ENCODE peak calls at places on chromosomes 1 and 21, in eight cellular contexts. S, I, X, O, V, L, B and W are unnamed samples.

GRCh38 chr1:109061183-109061582 is 14.6 kb downstream of the TAF13 start:
- DNase-seq in I (no peak), L (no peak), S (no peak), V (no peak), X (no peak), O (no peak), B (no peak), W (no peak)

GRCh38 chr1:162381383-162381782 is at the start of gene C1orf226:
- DNase-seq in X (no peak), L (no peak), I (no peak), B (peak; percentile 17), V (no peak), S (no peak), O (no peak), W (no peak)

GRCh38 chr1:163561570-163562295 is 240.0 kb downstream of the NUF2 start:
- DNase-seq in X (peak; percentile 43), V (no peak), I (peak; percentile 49), B (no peak), S (no peak), L (no peak), O (peak; percentile 40), W (no peak)

GRCh38 chr1:190367200-190367599 is 110.5 kb downstream of the BRINP3 start:
- DNase-seq in X (no peak), I (no peak), B (no peak), S (no peak), L (no peak), V (no peak), O (no peak), W (no peak)

GRCh38 chr1:158324375-158324774 is 7.0 kb downstream of the CD1B start:
- DNase-seq in S (no peak), I (no peak), B (no peak), V (no peak), O (no peak), X (no peak), L (no peak), W (peak; percentile 27)

GRCh38 chr1:224113545-224113917 is 380 bp upstream of the FBXO28 start:
- DNase-seq in S (peak; percentile 80), V (no peak), L (no peak), O (no peak), I (no peak), B (no peak), X (no peak), W (no peak)

GRCh38 chr1:51266791-51267190 is 30.7 kb downstream of the RNF11 start:
- DNase-seq in I (no peak), X (no peak), L (no peak), O (no peak), V (no peak), B (no peak), S (no peak), W (no peak)

GRCh38 chr1:88922214-88922613 is 30.8 kb upstream of the GTF2B start:
- DNase-seq in O (no peak), S (no peak), L (no peak), V (no peak), X (no peak), B (no peak), I (no peak), W (no peak)

GRCh38 chr1:56456426-56457101 is 122.8 kb downstream of the PLPP3 start:
- DNase-seq in B (peak; percentile 66), O (peak; percentile 93), X (peak; percentile 48), L (no peak), S (peak; percentile 87), V (no peak), I (no peak), W (no peak)

GRCh38 chr1:91736146-91736998 is 149.6 kb downstream of the TGFBR3 start:
- DNase-seq in S (no peak), O (peak; percentile 52), I (no peak), X (peak; percentile 63), B (no peak), V (no peak), L (no peak), W (no peak)

GRCh38 chr21:34989337-34990151 is 59.6 kb downstream of the RUNX1 start:
- DNase-seq in O (peak; percentile 31), I (no peak), L (no peak), V (no peak), B (no peak), X (no peak), S (peak; percentile 65), W (peak; percentile 58)

GRCh38 chr1:21702780-21703179 is 33.6 kb upstream of the RAP1GAP start:
- DNase-seq in B (no peak), O (no peak), L (no peak), I (no peak), V (no peak), S (no peak), X (peak; percentile 13), W (no peak)

GRCh38 chr21:44407493-44407892 is 47.8 kb upstream of the LRRC3 start:
- DNase-seq in O (no peak), X (no peak), V (no peak), B (no peak), L (no peak), I (no peak), S (no peak), W (no peak)

GRCh38 chr1:8643542-8644536 is 173.6 kb downstream of the RERE start:
- DNase-seq in S (no peak), X (no peak), O (no peak), L (no peak), I (no peak), V (no peak), B (no peak), W (peak; percentile 47)

GRCh38 chr1:67803380-67804279 is 29.6 kb downstream of the GNG12 start:
- DNase-seq in S (peak; percentile 22), X (peak; percentile 84), O (peak; percentile 64), B (no peak), V (no peak), L (no peak), I (no peak), W (no peak)

GRCh38 chr1:21289700-21290545 is at the start of gene ECE1:
- DNase-seq in I (peak; percentile 60), O (no peak), X (no peak), V (no peak), B (peak; percentile 52), L (no peak), S (peak; percentile 94), W (peak; percentile 42)

GRCh38 chr1:111290640-111291039 is at the start of gene CHIA:
- DNase-seq in X (no peak), L (no peak), S (no peak), V (no peak), I (peak; percentile 4), O (peak; percentile 28), B (no peak), W (no peak)

GRCh38 chr1:45266151-45266801 is 59.9 kb upstream of the ZSWIM5 start:
- DNase-seq in V (peak; percentile 20), L (no peak), O (peak; percentile 84), X (peak; percentile 22), I (no peak), S (peak; percentile 51), B (no peak), W (no peak)

GRCh38 chr21:45515241-45516061 is 26.8 kb downstream of the SLC19A1 start:
- DNase-seq in V (no peak), I (no peak), S (no peak), X (no peak), O (no peak), B (no peak), L (no peak), W (no peak)

GRCh38 chr1:2346691-2347408 is 44.5 kb downstream of the MORN1 start:
- DNase-seq in V (no peak), X (no peak), B (no peak), O (no peak), L (no peak), S (peak; percentile 80), I (no peak), W (no peak)

GRCh38 chr1:32754282-32755097 is 51.9 kb upstream of the SYNC start:
- DNase-seq in X (no peak), L (no peak), B (no peak), I (peak; percentile 63), O (peak; percentile 25), V (no peak), S (peak; percentile 87), W (peak; percentile 57)

GRCh38 chr1:172321429-172321828 is 99.1 kb upstream of the C1orf105 start:
- DNase-seq in V (no peak), L (peak; percentile 60), O (peak; percentile 74), I (no peak), B (peak; percentile 18), S (peak; percentile 60), X (peak; percentile 96), W (no peak)

GRCh38 chr1:207361910-207362309 is 40.4 kb downstream of the CD55 start:
- DNase-seq in L (no peak), B (no peak), I (no peak), O (no peak), X (no peak), V (no peak), S (no peak), W (no peak)

GRCh38 chr1:153202006-153202405 is 1.2 kb upstream of the LELP1 start:
- DNase-seq in S (no peak), I (no peak), X (no peak), L (no peak), O (no peak), B (no peak), V (no peak), W (no peak)
- TF ChIP-seq CTCF in S (no peak), I (no peak), X (no peak), L (no peak), O (no peak), B (no peak), V (no peak), W (no peak)

GRCh38 chr1:18362150-18362549 is 118.6 kb upstream of the KLHDC7A start:
- DNase-seq in O (no peak), V (no peak), I (no peak), L (no peak), X (no peak), S (no peak), B (no peak), W (no peak)
- TF ChIP-seq CTCF in O (no peak), V (no peak), I (no peak), L (no peak), X (no peak), S (no peak), B (no peak), W (no peak)

DNA sequence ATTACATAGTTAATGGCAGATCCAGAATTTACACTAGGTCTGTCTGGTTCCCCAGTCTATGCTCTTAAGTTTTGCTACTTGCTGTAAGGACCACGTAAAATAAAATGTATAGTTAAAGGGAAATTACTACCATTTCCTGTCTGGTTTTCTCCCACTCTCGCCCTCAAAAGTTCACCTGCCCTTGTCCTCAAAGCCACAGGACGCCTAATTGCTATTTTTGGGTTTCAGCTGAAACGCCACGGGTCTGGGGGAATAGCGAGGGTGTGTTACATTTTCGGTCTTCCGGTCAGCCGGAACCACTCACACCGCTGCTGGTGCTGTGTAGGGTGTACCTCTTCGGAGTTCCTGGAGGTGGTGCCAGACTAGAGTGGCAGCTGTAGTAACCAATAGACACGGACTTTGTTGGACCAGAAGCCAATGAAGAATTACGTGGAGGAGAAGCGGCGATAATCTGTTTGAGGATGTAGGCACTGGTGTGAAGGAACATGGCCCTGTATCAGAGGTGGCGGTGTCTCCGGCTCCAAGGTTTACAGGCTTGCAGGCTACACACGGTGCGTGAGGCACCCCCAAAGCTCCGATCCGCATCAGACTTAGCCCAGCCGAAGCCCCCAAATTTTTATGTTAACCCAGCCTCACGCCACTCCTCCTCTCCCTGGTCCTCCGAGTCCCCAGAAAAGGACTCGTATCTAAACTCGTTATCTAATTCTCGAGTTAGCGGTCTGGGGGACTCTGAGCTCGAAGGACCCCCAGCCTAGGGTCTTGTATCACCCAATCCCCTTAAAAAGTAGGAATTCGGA is at the start of gene TARS2:
- DNase-seq in B (peak; percentile 93), V (peak; percentile 93), L (peak; percentile 98), S (peak; percentile 94), O (peak; percentile 99), I (peak; percentile 95), X (peak; percentile 99), W (peak; percentile 98)
- TF ChIP-seq CTCF in B (no peak), V (peak; percentile 70), L (no peak), S (no peak), O (peak; percentile 26), I (no peak), X (no peak), W (no peak)

GRCh38 chr1:37002898-37003297 is 31.4 kb downstream of the GRIK3 start:
- DNase-seq in I (no peak), X (no peak), L (no peak), B (no peak), S (peak; percentile 86), V (no peak), O (no peak), W (no peak)
- TF ChIP-seq CTCF in I (no peak), X (no peak), L (no peak), B (no peak), S (no peak), V (no peak), O (no peak), W (no peak)